ENCODE peak calls at places on chromosomes 3 and 15, in ten cellular contexts. One of them, this sample, is unnamed.

GRCh38 chr15:59371458-59372351 is 966 bp downstream of the MYO1E start:
- DNase-seq in brain microvascular endothelial cell: no peak
- DNase-seq in cardiac fibroblast: peak; percentile 37
- DNase-seq in fibroblast of villous mesenchyme: no peak
- DNase-seq in GM12865: peak; percentile 48
- DNase-seq in PC-3: peak; percentile 56
- DNase-seq in foreskin fibroblast: no peak
- DNase-seq in fibroblast of lung: no peak
- DNase-seq in psoas muscle: peak; percentile 72
- DNase-seq in spleen: peak; percentile 86
- DNase-seq in this sample: no peak

GRCh38 chr15:57085267-57085666 is 166.8 kb downstream of the TCF12 start:
- DNase-seq in brain microvascular endothelial cell: no peak
- DNase-seq in cardiac fibroblast: peak; percentile 22
- DNase-seq in fibroblast of villous mesenchyme: no peak
- DNase-seq in GM12865: no peak
- DNase-seq in PC-3: peak; percentile 18
- DNase-seq in foreskin fibroblast: no peak
- DNase-seq in fibroblast of lung: no peak
- DNase-seq in psoas muscle: no peak
- DNase-seq in spleen: no peak
- DNase-seq in this sample: no peak

GRCh38 chr3:34377961-34378360 is 579.5 kb downstream of the PDCD6IP start:
- DNase-seq in brain microvascular endothelial cell: no peak
- DNase-seq in cardiac fibroblast: no peak
- DNase-seq in fibroblast of villous mesenchyme: no peak
- DNase-seq in GM12865: no peak
- DNase-seq in PC-3: no peak
- DNase-seq in foreskin fibroblast: no peak
- DNase-seq in fibroblast of lung: no peak
- DNase-seq in psoas muscle: no peak
- DNase-seq in spleen: no peak
- DNase-seq in this sample: no peak

GRCh38 chr3:126098391-126098858 is 14.5 kb upstream of the SLC41A3 start:
- DNase-seq in brain microvascular endothelial cell: no peak
- DNase-seq in cardiac fibroblast: no peak
- DNase-seq in fibroblast of villous mesenchyme: peak; percentile 40
- DNase-seq in GM12865: no peak
- DNase-seq in PC-3: no peak
- DNase-seq in foreskin fibroblast: no peak
- DNase-seq in fibroblast of lung: no peak
- DNase-seq in psoas muscle: peak; percentile 60
- DNase-seq in spleen: no peak
- DNase-seq in this sample: peak; percentile 35

GRCh38 chr15:38424101-38424552 is 29.8 kb upstream of the FAM98B start:
- DNase-seq in brain microvascular endothelial cell: no peak
- DNase-seq in cardiac fibroblast: no peak
- DNase-seq in fibroblast of villous mesenchyme: peak; percentile 37
- DNase-seq in GM12865: peak; percentile 49
- DNase-seq in PC-3: no peak
- DNase-seq in foreskin fibroblast: no peak
- DNase-seq in fibroblast of lung: no peak
- DNase-seq in psoas muscle: no peak
- DNase-seq in spleen: no peak
- DNase-seq in this sample: no peak

GRCh38 chr3:170033489-170033888 is 4.3 kb upstream of the GPR160 start:
- DNase-seq in brain microvascular endothelial cell: no peak
- DNase-seq in cardiac fibroblast: no peak
- DNase-seq in fibroblast of villous mesenchyme: no peak
- DNase-seq in GM12865: no peak
- DNase-seq in PC-3: no peak
- DNase-seq in foreskin fibroblast: no peak
- DNase-seq in fibroblast of lung: no peak
- DNase-seq in psoas muscle: no peak
- DNase-seq in spleen: no peak
- DNase-seq in this sample: no peak

GRCh38 chr3:179606534-179607085 is 2.0 kb downstream of the NDUFB5 start:
- DNase-seq in brain microvascular endothelial cell: no peak
- DNase-seq in cardiac fibroblast: no peak
- DNase-seq in fibroblast of villous mesenchyme: peak; percentile 5
- DNase-seq in GM12865: peak; percentile 21
- DNase-seq in PC-3: no peak
- DNase-seq in foreskin fibroblast: no peak
- DNase-seq in fibroblast of lung: no peak
- DNase-seq in psoas muscle: no peak
- DNase-seq in spleen: no peak
- DNase-seq in this sample: no peak

GRCh38 chr3:46908986-46909534 is 31.5 kb downstream of the PTH1R start:
- DNase-seq in brain microvascular endothelial cell: no peak
- DNase-seq in cardiac fibroblast: no peak
- DNase-seq in fibroblast of villous mesenchyme: no peak
- DNase-seq in GM12865: no peak
- DNase-seq in PC-3: no peak
- DNase-seq in foreskin fibroblast: no peak
- DNase-seq in fibroblast of lung: no peak
- DNase-seq in psoas muscle: no peak
- DNase-seq in spleen: no peak
- DNase-seq in this sample: no peak

GRCh38 chr15:91887921-91888373 is 34.4 kb downstream of the SLCO3A1 start:
- DNase-seq in brain microvascular endothelial cell: no peak
- DNase-seq in cardiac fibroblast: no peak
- DNase-seq in fibroblast of villous mesenchyme: no peak
- DNase-seq in GM12865: no peak
- DNase-seq in PC-3: no peak
- DNase-seq in foreskin fibroblast: no peak
- DNase-seq in fibroblast of lung: peak; percentile 23
- DNase-seq in psoas muscle: no peak
- DNase-seq in spleen: no peak
- DNase-seq in this sample: peak; percentile 55

GRCh38 chr3:8254489-8254888 is 247.1 kb upstream of the LMCD1 start:
- DNase-seq in brain microvascular endothelial cell: no peak
- DNase-seq in cardiac fibroblast: no peak
- DNase-seq in fibroblast of villous mesenchyme: no peak
- DNase-seq in GM12865: no peak
- DNase-seq in PC-3: peak; percentile 56
- DNase-seq in foreskin fibroblast: no peak
- DNase-seq in fibroblast of lung: no peak
- DNase-seq in psoas muscle: no peak
- DNase-seq in spleen: no peak
- DNase-seq in this sample: no peak

GRCh38 chr15:25767356-25768151 is 95.6 kb downstream of the ATP10A start:
- DNase-seq in brain microvascular endothelial cell: no peak
- DNase-seq in cardiac fibroblast: no peak
- DNase-seq in fibroblast of villous mesenchyme: no peak
- DNase-seq in GM12865: no peak
- DNase-seq in PC-3: no peak
- DNase-seq in foreskin fibroblast: no peak
- DNase-seq in fibroblast of lung: no peak
- DNase-seq in psoas muscle: no peak
- DNase-seq in spleen: no peak
- DNase-seq in this sample: no peak

GRCh38 chr15:25768271-25768670 is 94.9 kb downstream of the ATP10A start:
- DNase-seq in brain microvascular endothelial cell: no peak
- DNase-seq in cardiac fibroblast: no peak
- DNase-seq in fibroblast of villous mesenchyme: no peak
- DNase-seq in GM12865: no peak
- DNase-seq in PC-3: no peak
- DNase-seq in foreskin fibroblast: no peak
- DNase-seq in fibroblast of lung: no peak
- DNase-seq in psoas muscle: no peak
- DNase-seq in spleen: no peak
- DNase-seq in this sample: no peak

GRCh38 chr15:25770618-25771369 is 92.3 kb downstream of the ATP10A start:
- DNase-seq in brain microvascular endothelial cell: no peak
- DNase-seq in cardiac fibroblast: no peak
- DNase-seq in fibroblast of villous mesenchyme: no peak
- DNase-seq in GM12865: no peak
- DNase-seq in PC-3: no peak
- DNase-seq in foreskin fibroblast: no peak
- DNase-seq in fibroblast of lung: no peak
- DNase-seq in psoas muscle: no peak
- DNase-seq in spleen: no peak
- DNase-seq in this sample: no peak

GRCh38 chr15:25772500-25772899 is 90.6 kb downstream of the ATP10A start:
- DNase-seq in brain microvascular endothelial cell: no peak
- DNase-seq in cardiac fibroblast: no peak
- DNase-seq in fibroblast of villous mesenchyme: no peak
- DNase-seq in GM12865: no peak
- DNase-seq in PC-3: no peak
- DNase-seq in foreskin fibroblast: no peak
- DNase-seq in fibroblast of lung: no peak
- DNase-seq in psoas muscle: no peak
- DNase-seq in spleen: no peak
- DNase-seq in this sample: no peak

GRCh38 chr15:25770031-25770430 is 93.1 kb downstream of the ATP10A start:
- DNase-seq in brain microvascular endothelial cell: no peak
- DNase-seq in cardiac fibroblast: no peak
- DNase-seq in fibroblast of villous mesenchyme: no peak
- DNase-seq in GM12865: no peak
- DNase-seq in PC-3: no peak
- DNase-seq in foreskin fibroblast: no peak
- DNase-seq in fibroblast of lung: no peak
- DNase-seq in psoas muscle: no peak
- DNase-seq in spleen: no peak
- DNase-seq in this sample: no peak
- H3K4me3 ChIP-seq in brain microvascular endothelial cell: no peak overlapping the region
- H3K4me3 ChIP-seq in cardiac fibroblast: no peak overlapping the region
- H3K4me3 ChIP-seq in fibroblast of villous mesenchyme: no peak overlapping the region
- H3K4me3 ChIP-seq in GM12865: no peak overlapping the region
- H3K4me3 ChIP-seq in PC-3: no peak overlapping the region
- H3K4me3 ChIP-seq in foreskin fibroblast: no peak overlapping the region
- H3K4me3 ChIP-seq in fibroblast of lung: no peak overlapping the region
- H3K4me3 ChIP-seq in psoas muscle: no peak overlapping the region
- H3K4me3 ChIP-seq in spleen: no peak overlapping the region
- H3K4me3 ChIP-seq in this sample: no peak overlapping the region

GRCh38 chr3:129040579-129041300 is 19.8 kb upstream of the GP9 start:
- DNase-seq in brain microvascular endothelial cell: no peak
- DNase-seq in cardiac fibroblast: no peak
- DNase-seq in fibroblast of villous mesenchyme: no peak
- DNase-seq in GM12865: no peak
- DNase-seq in PC-3: no peak
- DNase-seq in foreskin fibroblast: no peak
- DNase-seq in fibroblast of lung: no peak
- DNase-seq in psoas muscle: no peak
- DNase-seq in spleen: no peak
- DNase-seq in this sample: no peak
- TF ChIP-seq CTCF in brain microvascular endothelial cell: no peak
- TF ChIP-seq CTCF in cardiac fibroblast: no peak
- TF ChIP-seq CTCF in fibroblast of villous mesenchyme: no peak
- TF ChIP-seq CTCF in GM12865: no peak
- TF ChIP-seq CTCF in PC-3: no peak
- TF ChIP-seq CTCF in foreskin fibroblast: no peak
- TF ChIP-seq CTCF in fibroblast of lung: no peak
- TF ChIP-seq CTCF in psoas muscle: no peak
- TF ChIP-seq CTCF in spleen: no peak
- TF ChIP-seq CTCF in this sample: no peak

GRCh38 chr15:52256366-52256765 is 39.2 kb downstream of the MYO5C start:
- DNase-seq in brain microvascular endothelial cell: peak; percentile 81
- DNase-seq in cardiac fibroblast: peak; percentile 87
- DNase-seq in fibroblast of villous mesenchyme: peak; percentile 80
- DNase-seq in GM12865: peak; percentile 87
- DNase-seq in PC-3: peak; percentile 80
- DNase-seq in foreskin fibroblast: peak; percentile 79
- DNase-seq in fibroblast of lung: peak; percentile 89
- DNase-seq in psoas muscle: peak; percentile 75
- DNase-seq in spleen: peak; percentile 86
- DNase-seq in this sample: peak; percentile 72
- H3K4me3 ChIP-seq in brain microvascular endothelial cell: no peak overlapping the region
- H3K4me3 ChIP-seq in cardiac fibroblast: no peak overlapping the region
- H3K4me3 ChIP-seq in fibroblast of villous mesenchyme: no peak overlapping the region
- H3K4me3 ChIP-seq in GM12865: peak overlapping the region; percentile 29
- H3K4me3 ChIP-seq in PC-3: no peak overlapping the region
- H3K4me3 ChIP-seq in foreskin fibroblast: no peak overlapping the region
- H3K4me3 ChIP-seq in fibroblast of lung: peak overlapping the region; percentile 17
- H3K4me3 ChIP-seq in psoas muscle: peak overlapping the region; percentile 20
- H3K4me3 ChIP-seq in spleen: no peak overlapping the region
- H3K4me3 ChIP-seq in this sample: no peak overlapping the region

GRCh38 chr15:77617507-77618285 is 15.0 kb downstream of the LINGO1 start:
- DNase-seq in brain microvascular endothelial cell: no peak
- DNase-seq in cardiac fibroblast: no peak
- DNase-seq in fibroblast of villous mesenchyme: no peak
- DNase-seq in GM12865: no peak
- DNase-seq in PC-3: peak; percentile 29
- DNase-seq in foreskin fibroblast: no peak
- DNase-seq in fibroblast of lung: no peak
- DNase-seq in psoas muscle: no peak
- DNase-seq in spleen: no peak
- DNase-seq in this sample: no peak
- TF ChIP-seq CTCF in brain microvascular endothelial cell: peak; percentile 64
- TF ChIP-seq CTCF in cardiac fibroblast: peak; percentile 39
- TF ChIP-seq CTCF in fibroblast of villous mesenchyme: peak; percentile 38
- TF ChIP-seq CTCF in GM12865: peak; percentile 31
- TF ChIP-seq CTCF in PC-3: peak; percentile 61
- TF ChIP-seq CTCF in foreskin fibroblast: peak; percentile 26
- TF ChIP-seq CTCF in fibroblast of lung: no peak
- TF ChIP-seq CTCF in psoas muscle: peak; percentile 12
- TF ChIP-seq CTCF in spleen: no peak
- TF ChIP-seq CTCF in this sample: peak; percentile 33

GRCh38 chr3:107373896-107374295 is 3.3 kb upstream of the CCDC54 start:
- DNase-seq in brain microvascular endothelial cell: no peak
- DNase-seq in cardiac fibroblast: no peak
- DNase-seq in fibroblast of villous mesenchyme: no peak
- DNase-seq in GM12865: no peak
- DNase-seq in PC-3: no peak
- DNase-seq in foreskin fibroblast: no peak
- DNase-seq in fibroblast of lung: no peak
- DNase-seq in psoas muscle: no peak
- DNase-seq in spleen: no peak
- DNase-seq in this sample: no peak

GRCh38 chr3:107375682-107376081 is 1.6 kb upstream of the CCDC54 start:
- DNase-seq in brain microvascular endothelial cell: no peak
- DNase-seq in cardiac fibroblast: no peak
- DNase-seq in fibroblast of villous mesenchyme: no peak
- DNase-seq in GM12865: no peak
- DNase-seq in PC-3: peak; percentile 70
- DNase-seq in foreskin fibroblast: no peak
- DNase-seq in fibroblast of lung: no peak
- DNase-seq in psoas muscle: no peak
- DNase-seq in spleen: no peak
- DNase-seq in this sample: no peak

GRCh38 chr3:107372506-107372905 is 4.7 kb upstream of the CCDC54 start:
- DNase-seq in brain microvascular endothelial cell: no peak
- DNase-seq in cardiac fibroblast: no peak
- DNase-seq in fibroblast of villous mesenchyme: no peak
- DNase-seq in GM12865: no peak
- DNase-seq in PC-3: no peak
- DNase-seq in foreskin fibroblast: no peak
- DNase-seq in fibroblast of lung: no peak
- DNase-seq in psoas muscle: no peak
- DNase-seq in spleen: no peak
- DNase-seq in this sample: no peak

GRCh38 chr3:107382626-107383025 is 5.4 kb downstream of the CCDC54 start:
- DNase-seq in brain microvascular endothelial cell: no peak
- DNase-seq in cardiac fibroblast: no peak
- DNase-seq in fibroblast of villous mesenchyme: no peak
- DNase-seq in GM12865: no peak
- DNase-seq in PC-3: no peak
- DNase-seq in foreskin fibroblast: no peak
- DNase-seq in fibroblast of lung: no peak
- DNase-seq in psoas muscle: no peak
- DNase-seq in spleen: no peak
- DNase-seq in this sample: no peak

GRCh38 chr3:107377151-107377550 is at the start of gene CCDC54:
- DNase-seq in brain microvascular endothelial cell: no peak
- DNase-seq in cardiac fibroblast: peak; percentile 7
- DNase-seq in fibroblast of villous mesenchyme: peak; percentile 8
- DNase-seq in GM12865: no peak
- DNase-seq in PC-3: no peak
- DNase-seq in foreskin fibroblast: peak; percentile 32
- DNase-seq in fibroblast of lung: no peak
- DNase-seq in psoas muscle: no peak
- DNase-seq in spleen: no peak
- DNase-seq in this sample: no peak
- H3K4me3 ChIP-seq in brain microvascular endothelial cell: no peak within 1 kb of the TSS
- H3K4me3 ChIP-seq in cardiac fibroblast: no peak within 1 kb of the TSS
- H3K4me3 ChIP-seq in fibroblast of villous mesenchyme: no peak within 1 kb of the TSS
- H3K4me3 ChIP-seq in GM12865: no peak within 1 kb of the TSS
- H3K4me3 ChIP-seq in PC-3: no peak within 1 kb of the TSS
- H3K4me3 ChIP-seq in foreskin fibroblast: no peak within 1 kb of the TSS
- H3K4me3 ChIP-seq in fibroblast of lung: no peak within 1 kb of the TSS
- H3K4me3 ChIP-seq in psoas muscle: no peak within 1 kb of the TSS
- H3K4me3 ChIP-seq in spleen: no peak within 1 kb of the TSS
- H3K4me3 ChIP-seq in this sample: no peak within 1 kb of the TSS

This sample was measured in astrocyte of the cerebellum.